ENCODE peak calls at places on chromosomes 13 and 19, in eight cellular contexts. R, G, N, E, C, P, W and F are unnamed samples.

GRCh38 chr19:49809155-49809986 is 3.7 kb downstream of the FUZ start:
- DNase-seq in C (no peak), E (peak; percentile 77), R (peak; percentile 42), G (peak; percentile 72), N (peak; percentile 54), W (peak; percentile 75), P (peak; percentile 48), F (peak; percentile 67)

GRCh38 chr19:34228347-34228746 is 26.0 kb upstream of the GARRE1 start:
- DNase-seq in E (no peak), G (no peak), W (no peak), N (no peak), C (no peak), P (no peak), R (no peak), F (no peak)

GRCh38 chr13:90968510-90968909 is 379.0 kb upstream of the MIR17HG start:
- DNase-seq in W (no peak), P (peak; percentile 16), R (peak; percentile 36), N (no peak), E (peak; percentile 48), C (peak; percentile 20), G (peak; percentile 19), F (no peak)

GRCh38 chr19:10832659-10833296 is 3.2 kb downstream of the TMED1 start:
- DNase-seq in C (no peak), R (no peak), G (no peak), E (no peak), N (no peak), P (no peak), W (no peak), F (no peak)

GRCh38 chr13:80342541-80343371 is 1.8 kb upstream of the SPRY2 start:
- DNase-seq in G (peak; percentile 87), E (peak; percentile 86), W (peak; percentile 91), N (peak; percentile 76), R (peak; percentile 79), P (peak; percentile 82), C (peak; percentile 77), F (peak; percentile 89)

GRCh38 chr13:63609574-63609973 is 2193.9 kb upstream of the PCDH20 start:
- DNase-seq in N (no peak), C (no peak), G (no peak), R (no peak), W (no peak), E (no peak), P (no peak), F (no peak)

GRCh38 chr19:14091086-14091884 is 734 bp upstream of the SAMD1 start:
- DNase-seq in N (peak; percentile 49), R (peak; percentile 77), W (no peak), P (peak; percentile 81), E (no peak), G (no peak), C (peak; percentile 79), F (peak; percentile 84)

GRCh38 chr19:4454952-4455738 is 2.4 kb downstream of the UBXN6 start:
- DNase-seq in C (peak; percentile 71), N (no peak), R (peak; percentile 37), W (no peak), E (no peak), P (no peak), G (peak; percentile 73), F (no peak)

GRCh38 chr19:54478677-54479266 is 5.7 kb upstream of the CDC42EP5 start:
- DNase-seq in P (peak; percentile 63), G (no peak), E (peak; percentile 80), W (no peak), C (peak; percentile 54), R (peak; percentile 73), N (peak; percentile 51), F (no peak)

GRCh38 chr13:75829874-75830273 is 193.7 kb downstream of the LMO7 start:
- DNase-seq in N (no peak), G (no peak), C (no peak), P (no peak), W (no peak), R (no peak), E (no peak), F (no peak)

GRCh38 chr19:58387338-58388174 is 487 bp downstream of the RPS5 start:
- DNase-seq in P (no peak), N (no peak), E (no peak), G (no peak), C (no peak), W (no peak), R (peak; percentile 47), F (no peak)

GRCh38 chr19:49602806-49603205 is 11.8 kb downstream of the PRR12 start:
- DNase-seq in R (no peak), N (no peak), E (no peak), C (no peak), W (no peak), P (no peak), G (no peak), F (no peak)

GRCh38 chr13:73337511-73337910 is 278.7 kb downstream of the KLF5 start:
- DNase-seq in E (no peak), P (no peak), N (no peak), W (no peak), G (no peak), R (no peak), C (no peak), F (no peak)

GRCh38 chr13:47621931-47622330 is 379.1 kb downstream of the SUCLA2 start:
- DNase-seq in G (no peak), R (no peak), N (no peak), W (no peak), E (no peak), C (peak; percentile 18), P (no peak), F (no peak)

GRCh38 chr13:83549671-83550070 is 332.6 kb downstream of the SLITRK1 start:
- DNase-seq in N (no peak), W (no peak), E (no peak), R (no peak), G (no peak), C (no peak), P (no peak), F (no peak)

GRCh38 chr13:113926951-113927660 is 46.8 kb downstream of the C13orf46 start:
- DNase-seq in W (peak; percentile 63), G (peak; percentile 13), R (no peak), C (no peak), E (peak; percentile 15), P (no peak), N (no peak), F (no peak)

GRCh38 chr13:35512271-35512920 is 35.9 kb upstream of the MAB21L1 start:
- DNase-seq in P (no peak), R (peak; percentile 9), E (no peak), W (no peak), N (no peak), C (peak; percentile 97), G (peak; percentile 22), F (no peak)

DNA sequence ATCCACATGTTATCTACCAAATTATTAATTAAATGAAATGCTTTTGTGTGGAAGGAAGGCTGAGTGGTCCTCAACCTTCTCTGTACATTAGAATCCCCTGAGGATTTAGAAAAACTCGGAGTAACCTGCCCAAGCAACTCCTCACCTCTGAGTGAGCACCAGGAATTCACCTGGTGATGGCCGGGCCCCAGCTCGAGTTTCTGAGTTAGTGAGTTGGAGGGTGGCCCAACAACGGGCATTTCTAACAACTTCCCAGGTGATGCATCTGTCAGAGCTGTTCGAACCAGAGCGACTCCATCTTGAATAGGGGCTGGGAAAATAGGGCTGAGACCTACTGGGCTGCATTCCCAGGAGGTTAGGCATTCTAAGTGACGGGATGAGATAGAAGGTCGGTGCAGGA is 44.0 kb upstream of the SHISA2 start:
- DNase-seq in G (no peak), C (no peak), P (no peak), N (no peak), E (no peak), W (no peak), R (no peak), F (no peak)
- H3K4me1 ChIP-seq in G (no peaks in the 10 kb centered on the region), C (no peaks in the 10 kb centered on the region), P (no peaks in the 10 kb centered on the region), N (no peaks in the 10 kb centered on the region), E (no peaks in the 10 kb centered on the region), W (no peaks in the 10 kb centered on the region), R (no peaks in the 10 kb centered on the region), F (no peaks in the 10 kb centered on the region)

DNA sequence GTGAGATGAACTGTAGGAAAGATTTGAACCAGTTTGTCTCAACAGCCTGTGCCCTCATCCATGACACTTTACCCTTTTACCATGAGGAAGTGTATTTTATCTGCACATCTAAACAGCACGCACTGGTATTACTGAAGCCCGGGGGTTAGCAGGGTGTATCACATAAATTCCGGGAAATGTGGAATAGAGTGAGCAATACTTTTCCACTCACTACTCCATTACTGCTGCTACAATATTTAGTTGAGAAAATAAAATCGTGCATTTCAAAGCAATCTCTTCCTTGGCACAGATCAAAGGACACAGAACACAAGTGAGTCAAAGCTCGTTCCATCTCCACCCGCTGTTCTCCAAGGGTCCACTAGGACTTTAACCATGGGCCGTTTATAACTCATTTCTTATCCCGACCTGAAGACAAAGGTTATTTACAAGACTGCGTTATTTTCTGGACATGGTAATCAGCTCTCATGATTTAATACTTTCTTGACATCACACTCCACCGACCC is 35.2 kb downstream of the STK24 start:
- DNase-seq in E (no peak), R (no peak), N (no peak), W (no peak), C (no peak), P (peak; percentile 94), G (no peak), F (no peak)
- H3K4me1 ChIP-seq in E (peaks cover 15% of the 10 kb centered on the region), R (peaks cover 17% of the 10 kb centered on the region), N (peaks cover 17% of the 10 kb centered on the region), W (peaks cover 90% of the 10 kb centered on the region), C (peaks cover 31% of the 10 kb centered on the region), P (peaks cover 29% of the 10 kb centered on the region), G (peaks cover 45% of the 10 kb centered on the region), F (peaks cover 35% of the 10 kb centered on the region)

DNA sequence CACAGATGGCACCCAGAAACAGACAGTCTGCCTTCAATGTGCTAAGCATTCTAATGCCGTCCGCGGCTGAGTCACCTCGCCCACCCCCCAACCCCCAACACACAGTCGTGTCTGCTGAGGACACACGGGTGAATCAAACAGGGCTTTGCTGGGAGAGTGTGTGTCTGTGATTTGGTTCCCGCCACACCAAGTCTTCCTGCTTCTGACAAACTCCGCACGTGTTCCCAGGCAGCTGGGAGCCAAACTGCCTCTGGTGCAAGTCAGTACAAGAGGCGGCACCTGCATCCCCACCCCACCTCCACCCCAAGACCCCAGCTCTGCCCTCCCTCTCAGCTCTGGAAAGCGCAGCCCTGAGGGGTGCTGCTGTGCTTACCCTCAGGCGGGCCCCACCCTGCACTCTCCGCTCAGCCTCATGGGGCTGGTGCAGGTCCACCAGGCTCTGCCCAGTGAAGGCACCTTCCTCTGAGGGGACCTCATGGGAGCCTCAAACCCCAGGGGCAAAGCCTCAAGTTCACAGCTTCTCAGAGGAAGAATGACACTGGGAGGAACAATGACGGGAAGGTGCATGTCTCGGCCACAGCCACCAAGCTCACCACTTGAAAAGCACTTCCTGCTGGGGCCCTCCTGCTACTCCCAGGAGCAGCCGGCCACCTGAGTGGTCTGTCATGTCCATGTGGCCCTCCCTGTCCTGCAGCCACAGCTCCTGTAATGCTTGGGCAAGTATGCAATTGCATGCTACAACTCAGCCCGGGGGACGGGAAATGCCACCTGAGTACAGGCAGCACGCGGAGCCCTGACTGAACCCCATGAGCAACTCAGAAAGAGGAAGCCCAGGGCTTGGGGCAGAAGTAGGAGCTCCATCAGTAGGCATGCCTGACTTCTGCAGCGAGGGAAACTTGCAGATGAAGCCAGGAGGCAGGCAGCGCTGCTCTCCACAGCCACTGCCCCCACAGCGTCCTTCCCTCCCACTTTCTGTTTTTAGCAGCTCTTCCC is 15.1 kb upstream of the SLC35E1 start:
- DNase-seq in N (peak; percentile 62), E (no peak), P (no peak), C (peak; percentile 9), W (no peak), R (peak; percentile 82), G (peak; percentile 80), F (peak; percentile 39)
- H3K4me1 ChIP-seq in N (peaks cover 72% of the 10 kb centered on the region), E (peaks cover 19% of the 10 kb centered on the region), P (peaks cover 9% of the 10 kb centered on the region), C (peaks cover 10% of the 10 kb centered on the region), W (peaks cover 87% of the 10 kb centered on the region), R (peaks cover 79% of the 10 kb centered on the region), G (peaks cover 78% of the 10 kb centered on the region), F (peaks cover 48% of the 10 kb centered on the region)

DNA sequence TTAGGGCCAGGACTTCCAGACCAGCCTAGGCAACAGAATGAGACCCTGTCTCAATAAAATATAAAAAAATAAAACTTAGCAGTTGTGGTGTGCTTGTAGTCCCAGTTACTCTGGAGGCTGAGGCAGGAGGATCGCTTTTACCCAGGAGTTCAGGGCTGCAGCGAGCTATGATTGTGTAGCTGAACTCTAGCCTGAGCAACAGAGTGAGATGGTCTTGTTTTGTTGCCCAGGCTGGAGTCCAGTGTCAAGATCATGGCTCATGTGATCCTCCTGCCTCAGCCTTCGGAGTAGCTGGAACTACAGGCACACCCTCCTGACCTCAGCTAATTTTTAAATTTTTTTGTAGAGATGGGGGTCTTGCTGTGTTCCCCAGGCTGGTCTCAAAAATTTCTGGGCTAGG is 4.3 kb upstream of the JUNB start:
- DNase-seq in N (no peak), W (no peak), E (no peak), R (no peak), C (no peak), G (peak; percentile 44), P (no peak), F (no peak)
- H3K4me1 ChIP-seq in N (peaks cover 28% of the 10 kb centered on the region), W (peaks cover 82% of the 10 kb centered on the region), E (peaks cover 6% of the 10 kb centered on the region), R (peaks cover 60% of the 10 kb centered on the region), C (peaks cover 42% of the 10 kb centered on the region), G (peaks cover 68% of the 10 kb centered on the region), P (peaks cover 19% of the 10 kb centered on the region), F (peaks cover 35% of the 10 kb centered on the region)